ENCODE peak calls at places on chromosomes 12 and 14, in seven cellular contexts. C is GM23338; Y is dorsolateral prefrontal cortex; E is stimulated activated naive CD8-positive, alpha-beta T cell treated with anti-CD3 and anti-CD28 coated beads, Interleukin-15, Interleukin-2, amounts not matched to agents 100 U/mL and 50 U/mL, for 24 hours; X is fibroblast of mammary gland; N is HEK293T; K is lower lobe of right lung. G is an unnamed sample.
A peak's percentile ranks its signal among the peaks of the same experiment; 100 is the strongest.

GRCh38 chr12:88225776-88226175 is 83.7 kb downstream of the TMTC3 start:
- DNase-seq in C (no peak), Y (no peak), E (no peak), X (no peak), N (no peak), K (no peak), G (no peak)

GRCh38 chr12:39272934-39273770 is 169.8 kb downstream of the KIF21A start:
- DNase-seq in C (peak; percentile 70), Y (no peak), E (peak; percentile 19), X (peak; percentile 42), N (peak; percentile 39), K (no peak), G (no peak)

GRCh38 chr14:34971381-34971780 is 11.4 kb upstream of the SRP54 start:
- DNase-seq in C (no peak), Y (no peak), E (no peak), X (peak; percentile 53), N (no peak), K (no peak), G (no peak)

GRCh38 chr12:96233941-96234461 is 39.8 kb downstream of the ELK3 start:
- DNase-seq in C (no peak), Y (peak; percentile 98), E (no peak), X (peak; percentile 99), N (no peak), K (peak; percentile 72), G (no peak)

GRCh38 chr12:6773662-6774351 is 1.5 kb downstream of the LAG3 start:
- DNase-seq in C (peak; percentile 66), Y (no peak), E (peak; percentile 89), X (no peak), N (no peak), K (no peak), G (no peak)

GRCh38 chr12:9760699-9761406 is at the start of gene CD69:
- DNase-seq in C (no peak), Y (no peak), E (peak; percentile 75), X (no peak), N (no peak), K (no peak), G (peak; percentile 83)

GRCh38 chr12:131098178-131098981 is 144.7 kb downstream of the ADGRD1 start:
- DNase-seq in C (no peak), Y (peak; percentile 11), E (no peak), X (no peak), N (no peak), K (peak; percentile 30), G (no peak)

GRCh38 chr12:40016960-40017359 is 88.9 kb downstream of the SLC2A13 start:
- DNase-seq in C (no peak), Y (no peak), E (no peak), X (peak; percentile 96), N (no peak), K (no peak), G (no peak)

GRCh38 chr12:74791365-74791764 is 253.7 kb downstream of the ATXN7L3B start:
- DNase-seq in C (peak; percentile 41), Y (no peak), E (no peak), X (no peak), N (no peak), K (no peak), G (no peak)

GRCh38 chr14:104885031-104885972 is 20.2 kb downstream of the CEP170B start:
- DNase-seq in C (no peak), Y (peak; percentile 26), E (no peak), X (no peak), N (no peak), K (peak; percentile 44), G (no peak)

GRCh38 chr12:92987362-92987761 is 58.3 kb upstream of the EEA1 start:
- DNase-seq in C (peak; percentile 86), Y (no peak), E (no peak), X (peak; percentile 84), N (peak; percentile 46), K (no peak), G (no peak)

G was measured in activated T-helper 2 cell treated with anti-CD3 and anti-CD28 coated beads, Interferon-gamma antibody, Interleukin-2, Interleukin-4, amounts not matched to agents 10 μg/mL and 5 μg/mL and 100 μg/mL, durations not matched to agents 14 hours and 24 hours and 36 hours.